ENCODE peak calls at places on chromosome 11, in six cellular contexts. C, A, Y, G, M and T are unnamed samples.

GRCh38 chr11:130124096-130124495 is 35.5 kb upstream of the ST14 start:
- DNase-seq in A (no peak), G (peak), Y (no peak), C (no peak), M (no peak), T (no peak)

GRCh38 chr11:110531056-110531756 is 101.5 kb downstream of the FDX1 start:
- DNase-seq in A (no peak), G (no peak), Y (no peak), M (peak), C (no peak), T (no peak)

GRCh38 chr11:986270-986951 is 50.1 kb downstream of the MUC6 start:
- DNase-seq in Y (no peak), M (no peak), A (no peak), C (peak), G (no peak), T (no peak)

GRCh38 chr11:132803436-132803835 is 728.9 kb downstream of the OPCML start:
- DNase-seq in Y (no peak), G (no peak), A (no peak), C (no peak), M (no peak), T (no peak)

GRCh38 chr11:76574406-76574805 is 96.1 kb downstream of the LRRC32 start:
- DNase-seq in M (no peak), C (no peak), A (no peak), G (no peak), Y (no peak), T (no peak)

GRCh38 chr11:91248199-91248807 is 976.3 kb upstream of the FAT3 start:
- DNase-seq in G (peak), A (peak), M (peak), C (no peak), Y (no peak), T (no peak)

GRCh38 chr11:60098508-60098907 is 10.0 kb downstream of the MS4A2 start:
- DNase-seq in G (no peak), M (no peak), Y (no peak), A (no peak), C (no peak), T (no peak)

GRCh38 chr11:27722117-27722844 is 22.0 kb upstream of the BDNF start:
- DNase-seq in G (peak), M (peak), A (peak), Y (peak), C (peak), T (peak)

GRCh38 chr11:87035976-87036583 is 1.7 kb upstream of the TMEM135 start:
- DNase-seq in C (no peak), G (no peak), Y (no peak), M (no peak), A (no peak), T (no peak)

GRCh38 chr11:34051349-34052035 is at the start of gene CAPRIN1:
- DNase-seq in C (peak), A (peak), G (peak), M (peak), Y (peak), T (peak)

GRCh38 chr11:790721-791564 is 1.1 kb upstream of the CEND1 start:
- DNase-seq in G (no peak), A (no peak), Y (peak), M (no peak), C (peak), T (no peak)

GRCh38 chr11:5928269-5928668 is 13.8 kb upstream of the OR56A3 start:
- DNase-seq in M (no peak), A (no peak), C (no peak), G (no peak), Y (no peak), T (no peak)

GRCh38 chr11:76143274-76143673 is 63.0 kb downstream of the WNT11 start:
- DNase-seq in G (no peak), M (no peak), Y (no peak), A (no peak), C (no peak), T (no peak)

GRCh38 chr11:120511804-120512726 is 517 bp downstream of the GRIK4 start:
- DNase-seq in M (peak), G (no peak), C (peak), A (no peak), Y (peak), T (peak)

GRCh38 chr11:60954421-60954820 is 2.4 kb upstream of the SLC15A3 start:
- DNase-seq in G (peak), A (no peak), M (no peak), Y (no peak), C (no peak), T (peak)

GRCh38 chr11:12693485-12694181 is 19.4 kb downstream of the TEAD1 start:
- DNase-seq in Y (peak), A (peak), C (peak), M (no peak), G (peak), T (no peak)

GRCh38 chr11:133240908-133241307 is 291.4 kb downstream of the OPCML start:
- DNase-seq in A (no peak), G (no peak), M (no peak), Y (no peak), C (no peak), T (no peak)

GRCh38 chr11:108324587-108324986 is 101.7 kb downstream of the ATM start:
- DNase-seq in C (no peak), A (no peak), Y (no peak), G (no peak), M (no peak), T (no peak)

GRCh38 chr11:80783561-80783960 is 1342.7 kb upstream of the TENM4 start:
- DNase-seq in Y (peak), A (no peak), M (no peak), C (no peak), G (no peak), T (no peak)

GRCh38 chr11:108009497-108010360 is 1.0 kb downstream of the CUL5 start:
- DNase-seq in G (no peak), A (no peak), Y (peak), C (no peak), M (no peak), T (peak)

GRCh38 chr11:119339581-119340334 is 925 bp downstream of the C1QTNF5 start:
- DNase-seq in C (peak), A (peak), G (no peak), M (peak), Y (peak), T (peak)

GRCh38 chr11:20238712-20239111 is 78.4 kb upstream of the DBX1 start:
- DNase-seq in C (peak), M (no peak), G (no peak), Y (no peak), A (no peak), T (no peak)

GRCh38 chr11:120354068-120354467 is 17.9 kb downstream of the ARHGEF12 start:
- DNase-seq in M (no peak), C (no peak), G (no peak), Y (no peak), A (no peak), T (no peak)

GRCh38 chr11:71300187-71300586 is 47.8 kb upstream of the SHANK2 start:
- DNase-seq in M (no peak), Y (no peak), A (no peak), C (no peak), G (no peak), T (no peak)

GRCh38 chr11:72569966-72570892 is 104.0 kb downstream of the PDE2A start:
- DNase-seq in A (no peak), C (no peak), M (no peak), Y (no peak), G (no peak), T (no peak)

GRCh38 chr11:113162590-113162961 is 151.8 kb upstream of the TTC12 start:
- DNase-seq in C (no peak), A (no peak), G (no peak), M (no peak), Y (no peak), T (no peak)

GRCh38 chr11:32884770-32885384 is 7.7 kb upstream of the QSER1 start:
- DNase-seq in G (peak), Y (no peak), M (no peak), A (no peak), C (no peak), T (no peak)

GRCh38 chr11:123681007-123681406 is 26.6 kb upstream of the SCN3B start:
- DNase-seq in G (no peak), A (peak), C (no peak), Y (no peak), M (no peak), T (no peak)

GRCh38 chr11:100827934-100828661 is 141.0 kb downstream of the ARHGAP42 start:
- DNase-seq in A (peak), Y (no peak), G (peak), M (peak), C (no peak), T (peak)

GRCh38 chr11:27354359-27354965 is 8.6 kb downstream of the CCDC34 start:
- DNase-seq in C (no peak), M (peak), A (no peak), Y (no peak), G (no peak), T (no peak)

GRCh38 chr11:82892611-82893169 is 7.5 kb downstream of the PRCP start:
- DNase-seq in A (no peak), M (no peak), Y (no peak), C (no peak), G (no peak), T (no peak)

GRCh38 chr11:4134844-4135243 is 40.2 kb downstream of the RRM1 start:
- DNase-seq in Y (no peak), A (no peak), G (no peak), M (no peak), C (no peak), T (no peak)

GRCh38 chr11:57741132-57742086 is at the start of gene SELENOH:
- DNase-seq in A (peak), M (peak), Y (peak), G (peak), C (peak), T (peak)

GRCh38 chr11:36446135-36446534 is 63.9 kb downstream of the TRAF6 start:
- DNase-seq in Y (no peak), G (no peak), C (no peak), A (no peak), M (no peak), T (no peak)

GRCh38 chr11:36437413-36437812 is 72.7 kb downstream of the TRAF6 start:
- DNase-seq in A (no peak), M (no peak), C (no peak), Y (no peak), G (no peak), T (no peak)

GRCh38 chr11:36436084-36436483 is 74.0 kb downstream of the TRAF6 start:
- DNase-seq in A (no peak), M (no peak), C (no peak), Y (peak), G (no peak), T (no peak)

GRCh38 chr11:36436589-36436988 is 73.5 kb downstream of the TRAF6 start:
- DNase-seq in Y (no peak), A (no peak), G (no peak), M (no peak), C (no peak), T (no peak)

GRCh38 chr11:36441610-36442208 is 68.4 kb downstream of the TRAF6 start:
- DNase-seq in A (peak), Y (no peak), G (peak), C (no peak), M (no peak), T (peak)
- TF ChIP-seq CTCF in A (no peak), Y (no peak), G (no peak), C (no peak), M (no peak), T (no peak)

GRCh38 chr11:79087957-79088318 is 352.9 kb downstream of the TENM4 start:
- DNase-seq in G (no peak), M (no peak), A (no peak), Y (peak), C (no peak), T (no peak)
- TF ChIP-seq CTCF in G (no peak), M (no peak), A (no peak), Y (peak), C (no peak), T (no peak)

DNA sequence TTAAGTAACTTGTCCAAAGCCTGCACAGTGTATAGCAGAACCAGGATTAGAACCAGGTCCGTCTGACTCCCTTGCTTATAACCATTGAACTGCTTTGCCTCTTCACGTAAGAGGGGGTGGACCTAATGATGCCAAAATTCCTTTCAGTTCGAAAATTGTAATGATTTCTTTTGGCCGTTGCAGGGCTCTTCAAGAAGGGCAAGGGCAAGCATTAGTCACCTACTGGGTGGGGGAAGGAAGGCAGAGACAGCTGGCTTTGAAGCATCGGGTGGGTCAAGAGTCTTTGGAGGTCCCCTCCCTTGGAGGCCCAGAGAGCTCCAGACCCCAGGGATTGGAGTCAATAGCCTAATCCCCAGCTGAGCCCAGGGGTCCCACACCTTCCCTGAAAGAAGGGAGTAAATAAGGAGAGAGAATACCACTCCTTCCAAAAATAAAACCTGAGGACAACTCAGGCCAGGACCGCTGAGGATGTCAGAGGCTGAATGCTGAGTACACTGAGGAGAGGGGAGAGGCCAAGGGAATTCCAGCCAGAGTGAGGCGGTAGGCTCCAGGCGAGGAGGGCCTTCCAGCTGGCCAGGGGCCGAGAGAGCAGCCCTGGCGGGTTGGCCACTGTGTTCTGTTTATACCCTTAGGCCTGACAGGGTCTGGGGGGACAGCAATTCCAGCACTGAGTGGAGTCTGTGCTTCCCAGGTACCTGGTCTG is 14.1 kb downstream of the CREB3L1 start:
- DNase-seq in M (no peak), Y (no peak), A (no peak), G (no peak), C (no peak), T (no peak)
- TF ChIP-seq CTCF in M (no peak), Y (no peak), A (no peak), G (no peak), C (no peak), T (no peak)

GRCh38 chr11:64100345-64100744 is 64.6 kb downstream of the FLRT1 start:
- DNase-seq in A (no peak), C (no peak), M (no peak), Y (no peak), G (peak), T (peak)
- TF ChIP-seq CTCF in A (no peak), C (no peak), M (peak), Y (peak), G (peak), T (peak)

GRCh38 chr11:102451693-102452460 is 688 bp downstream of the TMEM123 start:
- DNase-seq in C (peak), G (peak), M (peak), A (peak), Y (peak), T (peak)
- TF ChIP-seq CTCF in C (no peak), G (peak), M (no peak), A (peak), Y (peak), T (no peak)

GRCh38 chr11:3051435-3052108 is 5.7 kb downstream of the CARS1 start:
- DNase-seq in G (no peak), Y (no peak), A (no peak), M (no peak), C (no peak), T (no peak)
- TF ChIP-seq CTCF in G (no peak), Y (peak), A (no peak), M (no peak), C (no peak), T (peak)

GRCh38 chr11:66510271-66510989 is at the start of gene BBS1:
- DNase-seq in A (peak), G (peak), M (peak), Y (peak), C (peak), T (peak)
- TF ChIP-seq CTCF in A (no peak), G (no peak), M (no peak), Y (no peak), C (no peak), T (no peak)

DNA sequence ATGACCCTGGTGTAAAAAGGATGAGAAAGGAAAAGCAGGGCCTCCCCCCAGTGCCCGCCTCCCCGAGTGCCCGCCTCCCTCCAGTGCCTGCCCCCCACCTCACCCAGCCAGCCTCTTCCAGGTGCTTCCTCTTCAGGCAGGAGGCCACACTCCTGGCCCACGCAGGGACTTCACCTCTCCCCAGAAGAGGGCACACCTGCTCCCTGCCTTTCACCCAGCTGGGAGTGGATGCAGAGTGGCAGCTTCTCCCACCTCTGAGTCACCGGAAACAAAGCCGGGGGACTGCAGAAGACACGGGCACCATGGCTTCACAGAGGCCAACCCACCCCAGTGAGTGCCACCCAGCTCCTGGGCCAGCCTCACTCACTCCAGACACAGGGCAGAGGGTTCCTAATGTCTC is 16.1 kb downstream of the CPT1A start:
- DNase-seq in A (peak), Y (no peak), C (peak), G (no peak), M (no peak), T (no peak)
- TF ChIP-seq CTCF in A (no peak), Y (peak), C (no peak), G (no peak), M (no peak), T (no peak)